ENCODE peak calls at places on chromosomes 3 and 15, in four cellular contexts. One of them, this sample, is unnamed. For H3K4me1, the result is how much of the 10 kb centered on the place peaks cover.

GRCh38 chr15:32852771-32853170 is 135.0 kb downstream of the GREM1 start:
- DNase-seq in upper lobe of right lung: no peak
- DNase-seq in keratinocyte: peak
- DNase-seq in PC-9: no peak
- DNase-seq in this sample: no peak

GRCh38 chr15:51374131-51374530 is 32.7 kb downstream of the GLDN start:
- DNase-seq in upper lobe of right lung: no peak
- DNase-seq in keratinocyte: no peak
- DNase-seq in PC-9: no peak
- DNase-seq in this sample: no peak

GRCh38 chr15:64623347-64624024 is 151.9 kb downstream of the RBPMS2 start:
- DNase-seq in upper lobe of right lung: no peak
- DNase-seq in keratinocyte: no peak
- DNase-seq in PC-9: no peak
- DNase-seq in this sample: no peak

GRCh38 chr3:67067251-67067650 is 69.1 kb downstream of the KBTBD8 start:
- DNase-seq in upper lobe of right lung: no peak
- DNase-seq in keratinocyte: no peak
- DNase-seq in PC-9: no peak
- DNase-seq in this sample: no peak

GRCh38 chr3:100400424-100400781 is 486 bp downstream of the TOMM70 start:
- DNase-seq in upper lobe of right lung: no peak
- DNase-seq in keratinocyte: no peak
- DNase-seq in PC-9: no peak
- DNase-seq in this sample: no peak

GRCh38 chr3:136343873-136344281 is 93.7 kb downstream of the PCCB start:
- DNase-seq in upper lobe of right lung: peak
- DNase-seq in keratinocyte: peak
- DNase-seq in PC-9: peak
- DNase-seq in this sample: peak

GRCh38 chr15:94263341-94264273 is 32.2 kb downstream of the MCTP2 start:
- DNase-seq in upper lobe of right lung: no peak
- DNase-seq in keratinocyte: no peak
- DNase-seq in PC-9: no peak
- DNase-seq in this sample: no peak

GRCh38 chr3:13537926-13538325 is 11.0 kb upstream of the FBLN2 start:
- DNase-seq in upper lobe of right lung: no peak
- DNase-seq in keratinocyte: peak
- DNase-seq in PC-9: peak
- DNase-seq in this sample: peak

GRCh38 chr3:185069583-185070030 is 83.3 kb downstream of the C3orf70 start:
- DNase-seq in upper lobe of right lung: no peak
- DNase-seq in keratinocyte: no peak
- DNase-seq in PC-9: no peak
- DNase-seq in this sample: no peak

GRCh38 chr15:75597667-75598341 is 18.7 kb upstream of the PTPN9 start:
- DNase-seq in upper lobe of right lung: no peak
- DNase-seq in keratinocyte: no peak
- DNase-seq in PC-9: no peak
- DNase-seq in this sample: no peak

GRCh38 chr3:4981688-4982494 is 2.7 kb downstream of the BHLHE40 start:
- DNase-seq in upper lobe of right lung: no peak
- DNase-seq in keratinocyte: no peak
- DNase-seq in PC-9: peak
- DNase-seq in this sample: no peak

GRCh38 chr15:75232252-75232813 is 25.8 kb upstream of the GOLGA6C start:
- DNase-seq in upper lobe of right lung: peak
- DNase-seq in keratinocyte: no peak
- DNase-seq in PC-9: no peak
- DNase-seq in this sample: no peak

GRCh38 chr3:134357914-134358811 is 16.1 kb downstream of the AMOTL2 start:
- DNase-seq in upper lobe of right lung: peak
- DNase-seq in keratinocyte: no peak
- DNase-seq in PC-9: peak
- DNase-seq in this sample: no peak

GRCh38 chr3:38028621-38029361 is 651 bp downstream of the PLCD1 start:
- DNase-seq in upper lobe of right lung: peak
- DNase-seq in keratinocyte: no peak
- DNase-seq in PC-9: no peak
- DNase-seq in this sample: no peak

GRCh38 chr15:77804210-77804609 is 171.5 kb upstream of the LINGO1 start:
- DNase-seq in upper lobe of right lung: no peak
- DNase-seq in keratinocyte: no peak
- DNase-seq in PC-9: no peak
- DNase-seq in this sample: no peak

GRCh38 chr15:78811124-78811824 is at the start of gene ADAMTS7:
- DNase-seq in upper lobe of right lung: peak
- DNase-seq in keratinocyte: no peak
- DNase-seq in PC-9: peak
- DNase-seq in this sample: no peak

GRCh38 chr15:96328101-96328958 is 2.2 kb upstream of the NR2F2 start:
- DNase-seq in upper lobe of right lung: no peak
- DNase-seq in keratinocyte: no peak
- DNase-seq in PC-9: no peak
- DNase-seq in this sample: no peak

GRCh38 chr15:96329403-96329981 is 1.0 kb upstream of the NR2F2 start:
- DNase-seq in upper lobe of right lung: no peak
- DNase-seq in keratinocyte: no peak
- DNase-seq in PC-9: no peak
- DNase-seq in this sample: no peak

GRCh38 chr15:96325579-96326331 is 4.7 kb upstream of the NR2F2 start:
- DNase-seq in upper lobe of right lung: no peak
- DNase-seq in keratinocyte: no peak
- DNase-seq in PC-9: peak
- DNase-seq in this sample: no peak

GRCh38 chr15:96326551-96327154 is 3.8 kb upstream of the NR2F2 start:
- DNase-seq in upper lobe of right lung: peak
- DNase-seq in keratinocyte: no peak
- DNase-seq in PC-9: peak
- DNase-seq in this sample: no peak

GRCh38 chr15:96327155-96327741 is 3.3 kb upstream of the NR2F2 start:
- DNase-seq in upper lobe of right lung: no peak
- DNase-seq in keratinocyte: no peak
- DNase-seq in PC-9: peak
- DNase-seq in this sample: no peak
- H3K4me1 ChIP-seq in upper lobe of right lung: under half
- H3K4me1 ChIP-seq in keratinocyte: under half
- H3K4me1 ChIP-seq in PC-9: under half
- H3K4me1 ChIP-seq in this sample: half or more

GRCh38 chr15:70375586-70375985 is 277.9 kb upstream of the TLE3 start:
- DNase-seq in upper lobe of right lung: no peak
- DNase-seq in keratinocyte: no peak
- DNase-seq in PC-9: no peak
- DNase-seq in this sample: no peak

GRCh38 chr15:70376031-70376928 is 278.6 kb upstream of the TLE3 start:
- DNase-seq in upper lobe of right lung: peak
- DNase-seq in keratinocyte: no peak
- DNase-seq in PC-9: no peak
- DNase-seq in this sample: no peak

GRCh38 chr15:70379134-70379533 is 281.4 kb upstream of the TLE3 start:
- DNase-seq in upper lobe of right lung: peak
- DNase-seq in keratinocyte: no peak
- DNase-seq in PC-9: no peak
- DNase-seq in this sample: no peak

GRCh38 chr15:70378126-70379031 is 280.7 kb upstream of the TLE3 start:
- DNase-seq in upper lobe of right lung: peak
- DNase-seq in keratinocyte: no peak
- DNase-seq in PC-9: no peak
- DNase-seq in this sample: no peak

GRCh38 chr15:70376929-70377691 is 279.4 kb upstream of the TLE3 start:
- DNase-seq in upper lobe of right lung: peak
- DNase-seq in keratinocyte: no peak
- DNase-seq in PC-9: no peak
- DNase-seq in this sample: no peak
- H3K4me3 ChIP-seq in upper lobe of right lung: peak
- H3K4me3 ChIP-seq in keratinocyte: no peak
- H3K4me3 ChIP-seq in PC-9: no peak
- H3K4me3 ChIP-seq in this sample: no peak

GRCh38 chr15:41561104-41561776 is 2.2 kb downstream of the TYRO3 start:
- DNase-seq in upper lobe of right lung: no peak
- DNase-seq in keratinocyte: no peak
- DNase-seq in PC-9: no peak
- DNase-seq in this sample: no peak
- H3K4me1 ChIP-seq in upper lobe of right lung: under half
- H3K4me1 ChIP-seq in keratinocyte: under half
- H3K4me1 ChIP-seq in PC-9: under half
- H3K4me1 ChIP-seq in this sample: under half

DNA sequence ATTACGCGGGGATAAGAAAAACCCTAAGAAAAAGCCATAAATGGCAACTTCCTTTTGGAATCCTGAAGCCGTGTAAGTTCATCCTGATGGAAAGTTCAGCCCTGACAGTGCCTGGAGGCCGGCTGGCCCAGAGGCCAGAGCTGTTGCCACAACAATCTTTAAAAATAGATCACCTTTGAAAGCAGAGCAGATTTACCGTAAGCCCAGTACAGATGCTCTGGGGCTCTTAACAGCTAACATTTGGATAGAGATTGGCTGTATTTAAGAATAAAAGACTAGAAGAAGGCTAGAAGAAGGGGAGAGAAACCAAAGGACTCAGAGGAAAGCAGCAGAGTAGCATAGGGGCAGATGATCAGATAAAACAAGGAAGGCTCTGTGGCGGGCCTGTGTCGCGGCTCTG is 69.7 kb downstream of the SYNM start:
- DNase-seq in upper lobe of right lung: no peak
- DNase-seq in keratinocyte: no peak
- DNase-seq in PC-9: no peak
- DNase-seq in this sample: no peak
- H3K4me3 ChIP-seq in upper lobe of right lung: no peak
- H3K4me3 ChIP-seq in keratinocyte: no peak
- H3K4me3 ChIP-seq in PC-9: no peak
- H3K4me3 ChIP-seq in this sample: no peak

This sample was measured in Panc1.